ENCODE peak calls at places on chromosomes 3 and 15, in nine cellular contexts. G is choroid plexus epithelial cell, U is A172, V is NCI-H345, H is progenitor cell of endocrine pancreas, D is hypothalamus, I is SK-N-MC, J is fibroblast of lung, M is NCI-H1105 treated with DMSO at 0.1 percent for 48 hours. E is an unnamed sample.

GRCh38 chr3:56839784-56840724 is 38.3 kb upstream of the ARHGEF3 start:
- DNase-seq in H (no peak), D (no peak), M (no peak), V (no peak), U (peak; percentile 79), G (peak; percentile 27), I (no peak), J (peak; percentile 38), E (no peak)

GRCh38 chr15:93030430-93031102 is 58.4 kb downstream of the RGMA start:
- DNase-seq in M (peak; percentile 16), I (peak; percentile 24), D (no peak), J (peak; percentile 65), U (peak; percentile 64), H (peak; percentile 60), V (peak; percentile 43), G (peak; percentile 74), E (peak; percentile 62)

GRCh38 chr15:90214553-90215205 is 13.5 kb downstream of the SEMA4B start:
- DNase-seq in J (no peak), D (no peak), M (no peak), H (no peak), U (no peak), I (no peak), G (peak; percentile 32), V (no peak), E (no peak)

GRCh38 chr15:98865397-98866339 is 141.9 kb downstream of the PGPEP1L start:
- DNase-seq in M (no peak), G (peak; percentile 80), I (no peak), U (peak; percentile 78), J (peak; percentile 79), D (no peak), V (peak; percentile 84), H (no peak), E (peak; percentile 86)

GRCh38 chr15:91867581-91868026 is 14.1 kb downstream of the SLCO3A1 start:
- DNase-seq in G (peak; percentile 31), I (no peak), V (no peak), U (peak; percentile 93), D (no peak), J (peak; percentile 94), M (no peak), H (no peak), E (peak; percentile 82)

GRCh38 chr3:132726341-132726823 is 4.2 kb upstream of the NPHP3 start:
- DNase-seq in J (peak; percentile 42), V (peak; percentile 50), D (no peak), M (peak; percentile 84), G (peak; percentile 54), H (no peak), I (peak; percentile 44), U (peak; percentile 52), E (no peak)

GRCh38 chr3:138434875-138435772 is 708 bp downstream of the ESYT3 start:
- DNase-seq in M (no peak), D (no peak), G (peak; percentile 16), U (no peak), I (no peak), V (no peak), J (no peak), H (no peak), E (no peak)

GRCh38 chr3:106049876-106050275 is 181.1 kb upstream of the CBLB start:
- DNase-seq in I (no peak), U (no peak), H (no peak), V (no peak), M (no peak), J (no peak), D (no peak), G (no peak), E (no peak)

GRCh38 chr15:64688770-64689169 is 86.6 kb downstream of the RBPMS2 start:
- DNase-seq in U (no peak), J (no peak), M (no peak), G (no peak), I (no peak), V (no peak), H (no peak), D (no peak), E (no peak)

GRCh38 chr3:189071452-189071851 is 100.3 kb upstream of the TPRG1 start:
- DNase-seq in M (peak; percentile 62), I (no peak), J (no peak), U (peak; percentile 37), G (no peak), D (no peak), V (peak; percentile 30), H (no peak), E (no peak)

GRCh38 chr15:91224750-91225380 is 124.8 kb downstream of the SV2B start:
- DNase-seq in J (peak; percentile 48), H (peak; percentile 22), U (peak; percentile 28), G (peak; percentile 43), V (peak; percentile 63), D (no peak), M (peak; percentile 29), I (peak; percentile 24), E (no peak)

GRCh38 chr3:197394464-197395321 is 96.3 kb upstream of the DLG1 start:
- DNase-seq in I (no peak), U (peak; percentile 100), H (no peak), M (no peak), D (no peak), V (no peak), J (peak; percentile 92), G (peak; percentile 97), E (peak; percentile 81)

GRCh38 chr3:58824285-58824684 is 157.7 kb upstream of the FAM3D start:
- DNase-seq in G (peak; percentile 81), U (peak; percentile 55), V (peak; percentile 5), I (peak; percentile 18), M (peak; percentile 25), H (peak; percentile 29), J (peak; percentile 77), D (no peak), E (peak; percentile 46)

GRCh38 chr15:75104804-75105557 is 81.6 kb downstream of the PPCDC start:
- DNase-seq in J (peak; percentile 89), H (no peak), V (peak; percentile 12), M (no peak), D (no peak), G (peak; percentile 97), U (peak; percentile 82), I (no peak), E (no peak)

GRCh38 chr3:172537521-172538158 is 14.4 kb upstream of the TNFSF10 start:
- DNase-seq in M (no peak), H (no peak), I (no peak), D (no peak), V (no peak), G (no peak), U (no peak), J (no peak), E (no peak)

GRCh38 chr3:170802164-170803151 is 67.5 kb downstream of the RPL22L1 start:
- DNase-seq in M (no peak), U (peak; percentile 96), J (peak; percentile 91), H (no peak), D (no peak), V (no peak), I (peak; percentile 40), G (peak; percentile 85), E (no peak)